ENCODE peak calls at places on chromosomes 6 and 20, in eight cellular contexts. C is hippocampal formation; F is D721Med; M is AG20443; U is stimulated activated CD8-positive, alpha-beta memory T cell treated with anti-CD3 and anti-CD28 coated beads, Interleukin-15, amount 100 ng/mL, for 4 hours; J is MCF 10A; B is OCI-M1; Y is A172. G is an unnamed sample.

GRCh38 chr20:47432251-47433210 is 69.2 kb upstream of the NCOA3 start:
- DNase-seq in J (peak), B (no peak), U (no peak), F (no peak), C (no peak), M (no peak), Y (peak), G (peak)

GRCh38 chr6:14501914-14502313 is 384.3 kb downstream of the CD83 start:
- DNase-seq in M (no peak), Y (no peak), J (no peak), F (no peak), C (no peak), U (no peak), B (no peak), G (no peak)

GRCh38 chr20:44040202-44040915 is 125.7 kb downstream of the TOX2 start:
- DNase-seq in C (no peak), J (no peak), F (no peak), Y (no peak), U (no peak), B (no peak), M (no peak), G (no peak)

GRCh38 chr6:163554663-163555062 is 140.1 kb downstream of the QKI start:
- DNase-seq in U (no peak), J (peak), Y (peak), B (peak), M (peak), C (no peak), F (no peak), G (peak)

GRCh38 chr20:37504404-37505096 is 16.5 kb upstream of the NNAT start:
- DNase-seq in C (no peak), U (no peak), M (no peak), F (no peak), Y (no peak), B (no peak), J (no peak), G (no peak)

GRCh38 chr20:11375368-11375767 is 542.3 kb upstream of the BTBD3 start:
- DNase-seq in M (no peak), F (no peak), Y (no peak), B (no peak), C (no peak), U (no peak), J (peak), G (no peak)

GRCh38 chr6:42140756-42141602 is 1.4 kb downstream of the C6orf132 start:
- DNase-seq in J (peak), Y (no peak), F (no peak), M (peak), U (no peak), B (no peak), C (no peak), G (no peak)

GRCh38 chr20:5950271-5951031 is at the start of the genes MCM8 and TRMT6:
- DNase-seq in U (peak), Y (peak), M (peak), F (peak), J (peak), B (peak), C (peak), G (peak)

GRCh38 chr6:24566020-24566752 is 71.4 kb downstream of the ALDH5A1 start:
- DNase-seq in M (no peak), J (no peak), C (no peak), B (no peak), F (no peak), U (no peak), Y (peak), G (no peak)

GRCh38 chr20:40760399-40760798 is 71.4 kb upstream of the MAFB start:
- DNase-seq in M (no peak), F (no peak), Y (no peak), B (no peak), C (no peak), U (no peak), J (no peak), G (no peak)

GRCh38 chr20:36881888-36882287 is 6.0 kb downstream of the TLDC2 start:
- DNase-seq in F (no peak), C (no peak), Y (peak), B (no peak), J (peak), U (no peak), M (no peak), G (no peak)

GRCh38 chr6:152356659-152357058 is 280.5 kb downstream of the SYNE1 start:
- DNase-seq in U (no peak), J (peak), F (no peak), C (peak), Y (no peak), M (peak), B (peak), G (peak)

GRCh38 chr6:135577059-135577538 is 79.6 kb upstream of the AHI1 start:
- DNase-seq in F (no peak), M (no peak), J (no peak), B (peak), U (no peak), C (no peak), Y (no peak), G (peak)

GRCh38 chr20:53929974-53930650 is 140.3 kb downstream of the BCAS1 start:
- DNase-seq in C (no peak), J (no peak), B (no peak), U (no peak), Y (no peak), F (no peak), M (no peak), G (no peak)

GRCh38 chr20:6786548-6786947 is 19.1 kb downstream of the BMP2 start:
- DNase-seq in M (no peak), Y (no peak), B (no peak), C (no peak), U (no peak), F (no peak), J (no peak), G (no peak)

GRCh38 chr6:167279766-167280440 is 11.2 kb upstream of the UNC93A start:
- DNase-seq in M (no peak), J (no peak), B (no peak), C (no peak), U (no peak), Y (no peak), F (no peak), G (no peak)

GRCh38 chr6:112929661-112930060 is 582.5 kb downstream of the RFPL4B start:
- DNase-seq in F (no peak), J (no peak), U (no peak), Y (no peak), M (no peak), B (no peak), C (no peak), G (no peak)

GRCh38 chr6:36694616-36695015 is 3.0 kb upstream of the RAB44 start:
- DNase-seq in F (no peak), M (no peak), U (no peak), J (no peak), B (no peak), C (no peak), Y (no peak), G (no peak)

GRCh38 chr6:170152989-170153388 is 137.9 kb downstream of the DLL1 start:
- DNase-seq in J (peak), B (no peak), Y (peak), U (no peak), C (no peak), F (no peak), M (no peak), G (peak)

GRCh38 chr6:163732479-163732878 is 318.0 kb downstream of the QKI start:
- DNase-seq in C (no peak), J (no peak), F (no peak), B (no peak), Y (no peak), M (no peak), U (no peak), G (no peak)

GRCh38 chr20:53550590-53551187 is 43.0 kb downstream of the ZNF217 start:
- DNase-seq in C (no peak), Y (no peak), B (no peak), J (peak), M (no peak), U (no peak), F (no peak), G (no peak)

GRCh38 chr6:152503541-152503940 is 133.6 kb downstream of the SYNE1 start:
- DNase-seq in Y (no peak), M (no peak), J (peak), B (no peak), F (no peak), U (no peak), C (no peak), G (no peak)

G was measured in KBM-7.